ENCODE peak calls at places on chromosomes 11 and 22, in five cellular contexts. One of them, this sample, is unnamed.

GRCh38 chr11:62804310-62805043 is 763 bp downstream of the NXF1 start:
- DNase-seq in tibial nerve: no peak
- DNase-seq in IMR-90: peak; percentile 55
- DNase-seq in NB4: peak; percentile 40
- DNase-seq in A549: no peak
- DNase-seq in this sample: peak; percentile 29

GRCh38 chr22:17788528-17789378 is 14.5 kb upstream of the BID start:
- DNase-seq in NB4: no peak
- DNase-seq in IMR-90: no peak
- DNase-seq in tibial nerve: no peak
- DNase-seq in A549: no peak
- DNase-seq in this sample: no peak

GRCh38 chr11:62539238-62539925 is 7.2 kb downstream of the AHNAK start:
- DNase-seq in IMR-90: peak; percentile 93
- DNase-seq in tibial nerve: no peak
- DNase-seq in A549: peak; percentile 62
- DNase-seq in NB4: peak; percentile 87
- DNase-seq in this sample: peak; percentile 83

GRCh38 chr11:33257897-33258630 is 883 bp downstream of the HIPK3 start:
- DNase-seq in IMR-90: peak; percentile 83
- DNase-seq in A549: peak; percentile 87
- DNase-seq in tibial nerve: peak; percentile 79
- DNase-seq in NB4: peak; percentile 93
- DNase-seq in this sample: peak; percentile 44

GRCh38 chr11:108895579-108896480 is 231.0 kb downstream of the DDX10 start:
- DNase-seq in IMR-90: peak; percentile 46
- DNase-seq in NB4: peak; percentile 62
- DNase-seq in tibial nerve: no peak
- DNase-seq in A549: peak; percentile 61
- DNase-seq in this sample: no peak

GRCh38 chr11:109508943-109509342 is 87.0 kb downstream of the C11orf87 start:
- DNase-seq in IMR-90: no peak
- DNase-seq in NB4: no peak
- DNase-seq in A549: no peak
- DNase-seq in tibial nerve: no peak
- DNase-seq in this sample: no peak

GRCh38 chr22:24695958-24696511 is 78.5 kb downstream of the PIWIL3 start:
- DNase-seq in NB4: peak; percentile 10
- DNase-seq in tibial nerve: no peak
- DNase-seq in A549: no peak
- DNase-seq in IMR-90: peak; percentile 69
- DNase-seq in this sample: no peak

GRCh38 chr22:43001271-43002197 is 13.4 kb downstream of the PACSIN2 start:
- DNase-seq in A549: no peak
- DNase-seq in NB4: peak; percentile 57
- DNase-seq in IMR-90: no peak
- DNase-seq in tibial nerve: no peak
- DNase-seq in this sample: no peak

GRCh38 chr11:95499516-95500135 is 268.6 kb upstream of the SESN3 start:
- DNase-seq in tibial nerve: no peak
- DNase-seq in A549: peak; percentile 33
- DNase-seq in IMR-90: peak; percentile 4
- DNase-seq in NB4: no peak
- DNase-seq in this sample: no peak

GRCh38 chr22:40480996-40481395 is 110.6 kb downstream of the SGSM3 start:
- DNase-seq in NB4: no peak
- DNase-seq in tibial nerve: no peak
- DNase-seq in IMR-90: no peak
- DNase-seq in A549: no peak
- DNase-seq in this sample: no peak

GRCh38 chr11:34886609-34887008 is 29.6 kb downstream of the APIP start:
- DNase-seq in tibial nerve: no peak
- DNase-seq in NB4: no peak
- DNase-seq in IMR-90: no peak
- DNase-seq in A549: no peak
- DNase-seq in this sample: no peak

GRCh38 chr22:23178512-23179254 is 1.6 kb upstream of the BCR start:
- DNase-seq in IMR-90: peak; percentile 38
- DNase-seq in NB4: peak; percentile 61
- DNase-seq in A549: peak; percentile 55
- DNase-seq in tibial nerve: peak; percentile 51
- DNase-seq in this sample: peak; percentile 77

GRCh38 chr22:30416403-30416802 is 9.2 kb upstream of the MTFP1 start:
- DNase-seq in A549: peak; percentile 46
- DNase-seq in IMR-90: peak; percentile 31
- DNase-seq in NB4: no peak
- DNase-seq in tibial nerve: no peak
- DNase-seq in this sample: no peak

GRCh38 chr11:43467958-43468357 is 109.2 kb downstream of the TTC17 start:
- DNase-seq in NB4: peak; percentile 5
- DNase-seq in IMR-90: no peak
- DNase-seq in tibial nerve: no peak
- DNase-seq in A549: peak; percentile 19
- DNase-seq in this sample: no peak

GRCh38 chr22:47152938-47153337 is 390.5 kb downstream of the TBC1D22A start:
- DNase-seq in IMR-90: peak; percentile 49
- DNase-seq in A549: no peak
- DNase-seq in tibial nerve: no peak
- DNase-seq in NB4: no peak
- DNase-seq in this sample: no peak

GRCh38 chr11:118434123-118434552 is 2.2 kb upstream of the KMT2A start:
- DNase-seq in A549: no peak
- DNase-seq in NB4: no peak
- DNase-seq in tibial nerve: no peak
- DNase-seq in IMR-90: peak; percentile 48
- DNase-seq in this sample: no peak

GRCh38 chr11:95140397-95141030 is 50.9 kb downstream of the ENDOD1 start:
- DNase-seq in IMR-90: peak; percentile 76
- DNase-seq in tibial nerve: no peak
- DNase-seq in A549: no peak
- DNase-seq in NB4: no peak
- DNase-seq in this sample: no peak

GRCh38 chr11:14835491-14836105 is 56.4 kb downstream of the CYP2R1 start:
- DNase-seq in IMR-90: peak; percentile 41
- DNase-seq in A549: no peak
- DNase-seq in tibial nerve: no peak
- DNase-seq in NB4: no peak
- DNase-seq in this sample: no peak

GRCh38 chr22:50481440-50482106 is at the start of gene ADM2:
- DNase-seq in NB4: peak; percentile 40
- DNase-seq in A549: no peak
- DNase-seq in tibial nerve: no peak
- DNase-seq in IMR-90: no peak
- DNase-seq in this sample: no peak

GRCh38 chr22:25728064-25728463 is 13.9 kb upstream of the MYO18B start:
- DNase-seq in tibial nerve: no peak
- DNase-seq in A549: no peak
- DNase-seq in NB4: no peak
- DNase-seq in IMR-90: no peak
- DNase-seq in this sample: no peak

GRCh38 chr22:36505998-36506635 is 723 bp downstream of the FOXRED2 start:
- DNase-seq in tibial nerve: no peak
- DNase-seq in A549: no peak
- DNase-seq in IMR-90: no peak
- DNase-seq in NB4: no peak
- DNase-seq in this sample: no peak

GRCh38 chr11:124198852-124199389 is 15.8 kb downstream of the OR10D3 start:
- DNase-seq in NB4: no peak
- DNase-seq in A549: no peak
- DNase-seq in tibial nerve: no peak
- DNase-seq in IMR-90: no peak
- DNase-seq in this sample: no peak

GRCh38 chr22:27673839-27674238 is 127.7 kb downstream of the MN1 start:
- DNase-seq in A549: no peak
- DNase-seq in NB4: no peak
- DNase-seq in tibial nerve: no peak
- DNase-seq in IMR-90: no peak
- DNase-seq in this sample: no peak

GRCh38 chr11:47414685-47415070 is 6.3 kb downstream of the SLC39A13 start:
- DNase-seq in IMR-90: no peak
- DNase-seq in NB4: no peak
- DNase-seq in tibial nerve: no peak
- DNase-seq in A549: no peak
- DNase-seq in this sample: no peak

GRCh38 chr11:33310720-33311500 is 53.7 kb downstream of the HIPK3 start:
- DNase-seq in NB4: no peak
- DNase-seq in A549: no peak
- DNase-seq in tibial nerve: no peak
- DNase-seq in IMR-90: peak; percentile 20
- DNase-seq in this sample: no peak

GRCh38 chr22:28989484-28989883 is 72.1 kb downstream of the C22orf31 start:
- DNase-seq in NB4: peak; percentile 27
- DNase-seq in IMR-90: no peak
- DNase-seq in A549: no peak
- DNase-seq in tibial nerve: no peak
- DNase-seq in this sample: no peak

GRCh38 chr11:102771351-102771750 is 9.1 kb downstream of the MMP10 start:
- DNase-seq in tibial nerve: no peak
- DNase-seq in A549: no peak
- DNase-seq in NB4: no peak
- DNase-seq in IMR-90: peak; percentile 22
- DNase-seq in this sample: no peak

DNA sequence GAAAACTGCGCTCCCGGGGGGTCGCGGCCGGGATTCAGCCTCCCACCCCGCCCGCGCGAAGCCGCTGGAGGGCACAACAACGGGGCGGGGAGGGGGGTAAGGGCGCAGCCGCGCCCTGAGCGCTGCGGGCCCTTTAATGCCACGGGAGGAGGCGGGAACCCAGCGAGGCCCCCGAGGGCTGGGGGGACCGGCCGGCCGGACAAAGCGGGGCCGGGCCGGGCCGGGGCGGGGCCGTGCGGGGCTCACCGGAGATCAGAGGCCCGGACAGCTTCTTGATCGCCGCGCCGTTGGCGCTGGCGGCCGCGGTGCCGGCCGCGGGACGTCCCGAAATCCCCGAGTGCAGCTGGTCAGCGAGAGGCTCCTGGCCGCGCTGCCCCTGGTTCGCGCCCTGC is 1.2 kb downstream of the CDKN1C start:
- DNase-seq in tibial nerve: no peak
- DNase-seq in A549: no peak
- DNase-seq in NB4: no peak
- DNase-seq in IMR-90: no peak
- DNase-seq in this sample: peak; percentile 83
- TF ChIP-seq POLR2A in tibial nerve: no peak
- TF ChIP-seq POLR2A in A549: no peak
- TF ChIP-seq POLR2A in NB4: no peak
- TF ChIP-seq POLR2A in IMR-90: no peak
- TF ChIP-seq POLR2A in this sample: no peak

GRCh38 chr11:87368876-87369480 is 331.2 kb downstream of the TMEM135 start:
- DNase-seq in IMR-90: no peak
- DNase-seq in NB4: no peak
- DNase-seq in A549: no peak
- DNase-seq in tibial nerve: no peak
- DNase-seq in this sample: no peak
- TF ChIP-seq POLR2A in IMR-90: no peak
- TF ChIP-seq POLR2A in NB4: no peak
- TF ChIP-seq POLR2A in A549: no peak
- TF ChIP-seq POLR2A in tibial nerve: no peak
- TF ChIP-seq POLR2A in this sample: no peak

GRCh38 chr11:66267379-66268209 is 845 bp upstream of the RAB1B start:
- DNase-seq in NB4: peak; percentile 89
- DNase-seq in A549: peak; percentile 85
- DNase-seq in IMR-90: peak; percentile 79
- DNase-seq in tibial nerve: peak; percentile 85
- DNase-seq in this sample: peak; percentile 81
- TF ChIP-seq POLR2A in NB4: peak; percentile 62
- TF ChIP-seq POLR2A in A549: no peak
- TF ChIP-seq POLR2A in IMR-90: peak; percentile 15
- TF ChIP-seq POLR2A in tibial nerve: peak; percentile 46
- TF ChIP-seq POLR2A in this sample: no peak

DNA sequence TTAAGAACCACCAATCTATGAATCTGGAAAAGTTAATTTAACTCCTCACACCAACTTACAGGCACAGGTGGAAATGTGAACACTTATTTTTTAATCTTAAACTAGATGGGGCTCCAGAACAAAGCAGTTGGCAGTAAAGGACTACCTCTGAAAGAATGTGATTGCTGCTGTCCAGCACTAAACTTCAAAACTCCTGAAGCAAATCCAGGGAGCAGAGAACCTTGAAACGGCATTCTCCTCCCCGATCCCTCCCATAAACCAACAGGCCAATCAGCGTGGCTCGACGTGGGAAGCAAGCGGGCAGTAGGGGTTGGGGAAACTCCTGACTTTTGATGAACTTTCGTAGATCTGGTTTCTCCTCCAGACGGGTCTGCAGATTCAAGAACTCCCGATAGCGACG is 5.0 kb downstream of the SNX19 start:
- DNase-seq in NB4: no peak
- DNase-seq in A549: no peak
- DNase-seq in tibial nerve: no peak
- DNase-seq in IMR-90: no peak
- DNase-seq in this sample: no peak
- TF ChIP-seq POLR2A in NB4: no peak
- TF ChIP-seq POLR2A in A549: no peak
- TF ChIP-seq POLR2A in tibial nerve: no peak
- TF ChIP-seq POLR2A in IMR-90: no peak
- TF ChIP-seq POLR2A in this sample: no peak

DNA sequence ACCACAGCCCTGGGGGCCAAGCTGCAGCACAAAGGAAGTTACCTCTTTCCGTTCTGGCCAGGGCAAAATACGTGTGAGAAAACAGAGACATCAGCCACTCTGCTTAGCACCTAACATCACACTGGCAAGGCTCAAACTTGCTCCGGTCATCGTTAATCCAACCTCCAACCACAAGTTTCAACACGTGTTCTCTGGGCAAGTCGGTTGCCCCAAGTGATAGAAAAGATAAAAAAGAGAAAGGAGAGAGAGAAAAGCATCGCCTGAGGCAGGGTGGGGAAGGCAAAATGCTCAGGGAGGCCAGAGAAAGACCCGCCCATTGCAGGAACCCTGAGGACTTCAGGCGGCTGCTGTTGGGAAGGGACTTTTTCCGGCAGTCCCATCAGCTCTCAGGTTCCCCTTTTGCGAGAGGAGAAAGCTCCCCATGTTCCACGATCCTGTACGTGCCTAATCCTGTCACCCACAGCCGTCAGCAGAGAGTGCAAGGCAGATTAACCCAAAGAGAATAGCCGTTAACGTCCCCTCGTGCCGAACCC is 18.5 kb upstream of the B4GALNT4 start:
- DNase-seq in NB4: peak; percentile 92
- DNase-seq in tibial nerve: no peak
- DNase-seq in A549: no peak
- DNase-seq in IMR-90: no peak
- DNase-seq in this sample: no peak
- TF ChIP-seq POLR2A in NB4: no peak
- TF ChIP-seq POLR2A in tibial nerve: no peak
- TF ChIP-seq POLR2A in A549: no peak
- TF ChIP-seq POLR2A in IMR-90: no peak
- TF ChIP-seq POLR2A in this sample: no peak

GRCh38 chr11:91587131-91587530 is 637.5 kb upstream of the FAT3 start:
- DNase-seq in A549: no peak
- DNase-seq in NB4: no peak
- DNase-seq in tibial nerve: no peak
- DNase-seq in IMR-90: no peak
- DNase-seq in this sample: no peak

GRCh38 chr11:91591021-91591420 is 633.6 kb upstream of the FAT3 start:
- DNase-seq in IMR-90: no peak
- DNase-seq in A549: no peak
- DNase-seq in tibial nerve: no peak
- DNase-seq in NB4: no peak
- DNase-seq in this sample: no peak

GRCh38 chr11:91585035-91585801 is 639.4 kb upstream of the FAT3 start:
- DNase-seq in A549: no peak
- DNase-seq in NB4: no peak
- DNase-seq in tibial nerve: no peak
- DNase-seq in IMR-90: no peak
- DNase-seq in this sample: no peak
- TF ChIP-seq POLR2A in A549: no peak
- TF ChIP-seq POLR2A in NB4: no peak
- TF ChIP-seq POLR2A in tibial nerve: no peak
- TF ChIP-seq POLR2A in IMR-90: no peak
- TF ChIP-seq POLR2A in this sample: no peak

This sample was measured in H54.